ENCODE peak calls at places on chromosomes 1 and 21, in ten cellular contexts. One of them, this sample, is unnamed.

GRCh38 chr21:34835526-34835925 is 166.7 kb downstream of the CLIC6 start:
- DNase-seq in NCI-H1694 treated with DMSO at 0.1 percent for 48 hours: no peak
- DNase-seq in left cardiac atrium: no peak
- DNase-seq in NCI-H1092 treated with DMSO at 0.1 percent for 48 hours: no peak
- DNase-seq in AG08396: no peak
- DNase-seq in H7: peak
- DNase-seq in hippocampal formation: no peak
- DNase-seq in PC-3: no peak
- DNase-seq in effector CD4-positive, alpha-beta T cell: no peak
- DNase-seq in stimulated activated CD4-positive, alpha-beta T cell treated with anti-CD3 and anti-CD28 coated beads, Interleukin-2, amount 100 ng/mL, for 24 hours: no peak
- DNase-seq in this sample: peak

GRCh38 chr1:207908112-207908734 is 2.7 kb downstream of the CD34 start:
- DNase-seq in NCI-H1092 treated with DMSO at 0.1 percent for 48 hours: no peak
- DNase-seq in left cardiac atrium: peak
- DNase-seq in H7: peak
- DNase-seq in effector CD4-positive, alpha-beta T cell: no peak
- DNase-seq in AG08396: no peak
- DNase-seq in NCI-H1694 treated with DMSO at 0.1 percent for 48 hours: no peak
- DNase-seq in hippocampal formation: no peak
- DNase-seq in PC-3: no peak
- DNase-seq in stimulated activated CD4-positive, alpha-beta T cell treated with anti-CD3 and anti-CD28 coated beads, Interleukin-2, amount 100 ng/mL, for 24 hours: no peak
- DNase-seq in this sample: no peak

GRCh38 chr1:180969429-180969828 is 53.2 kb downstream of the STX6 start:
- DNase-seq in NCI-H1694 treated with DMSO at 0.1 percent for 48 hours: no peak
- DNase-seq in effector CD4-positive, alpha-beta T cell: no peak
- DNase-seq in AG08396: no peak
- DNase-seq in H7: no peak
- DNase-seq in PC-3: no peak
- DNase-seq in NCI-H1092 treated with DMSO at 0.1 percent for 48 hours: no peak
- DNase-seq in hippocampal formation: no peak
- DNase-seq in stimulated activated CD4-positive, alpha-beta T cell treated with anti-CD3 and anti-CD28 coated beads, Interleukin-2, amount 100 ng/mL, for 24 hours: no peak
- DNase-seq in left cardiac atrium: no peak
- DNase-seq in this sample: no peak

GRCh38 chr1:38444311-38444710 is 397.7 kb upstream of the POU3F1 start:
- DNase-seq in hippocampal formation: no peak
- DNase-seq in effector CD4-positive, alpha-beta T cell: no peak
- DNase-seq in PC-3: peak
- DNase-seq in NCI-H1092 treated with DMSO at 0.1 percent for 48 hours: no peak
- DNase-seq in stimulated activated CD4-positive, alpha-beta T cell treated with anti-CD3 and anti-CD28 coated beads, Interleukin-2, amount 100 ng/mL, for 24 hours: no peak
- DNase-seq in AG08396: no peak
- DNase-seq in left cardiac atrium: no peak
- DNase-seq in NCI-H1694 treated with DMSO at 0.1 percent for 48 hours: no peak
- DNase-seq in H7: no peak
- DNase-seq in this sample: peak

GRCh38 chr1:222814536-222815366 is at the start of gene DISP1:
- DNase-seq in NCI-H1694 treated with DMSO at 0.1 percent for 48 hours: peak
- DNase-seq in PC-3: peak
- DNase-seq in stimulated activated CD4-positive, alpha-beta T cell treated with anti-CD3 and anti-CD28 coated beads, Interleukin-2, amount 100 ng/mL, for 24 hours: peak
- DNase-seq in NCI-H1092 treated with DMSO at 0.1 percent for 48 hours: peak
- DNase-seq in left cardiac atrium: peak
- DNase-seq in H7: peak
- DNase-seq in effector CD4-positive, alpha-beta T cell: peak
- DNase-seq in AG08396: peak
- DNase-seq in hippocampal formation: peak
- DNase-seq in this sample: peak

GRCh38 chr1:44545961-44546360 is 128.3 kb downstream of the TMEM53 start:
- DNase-seq in NCI-H1092 treated with DMSO at 0.1 percent for 48 hours: no peak
- DNase-seq in AG08396: no peak
- DNase-seq in left cardiac atrium: no peak
- DNase-seq in stimulated activated CD4-positive, alpha-beta T cell treated with anti-CD3 and anti-CD28 coated beads, Interleukin-2, amount 100 ng/mL, for 24 hours: no peak
- DNase-seq in H7: no peak
- DNase-seq in PC-3: peak
- DNase-seq in NCI-H1694 treated with DMSO at 0.1 percent for 48 hours: no peak
- DNase-seq in hippocampal formation: no peak
- DNase-seq in effector CD4-positive, alpha-beta T cell: no peak
- DNase-seq in this sample: peak

GRCh38 chr1:96090134-96090533 is 631.5 kb upstream of the PTBP2 start:
- DNase-seq in AG08396: no peak
- DNase-seq in NCI-H1092 treated with DMSO at 0.1 percent for 48 hours: no peak
- DNase-seq in hippocampal formation: no peak
- DNase-seq in stimulated activated CD4-positive, alpha-beta T cell treated with anti-CD3 and anti-CD28 coated beads, Interleukin-2, amount 100 ng/mL, for 24 hours: no peak
- DNase-seq in effector CD4-positive, alpha-beta T cell: no peak
- DNase-seq in left cardiac atrium: no peak
- DNase-seq in NCI-H1694 treated with DMSO at 0.1 percent for 48 hours: no peak
- DNase-seq in PC-3: no peak
- DNase-seq in H7: no peak
- DNase-seq in this sample: no peak

GRCh38 chr1:206723500-206724472 is 39.1 kb downstream of the MAPKAPK2 start:
- DNase-seq in stimulated activated CD4-positive, alpha-beta T cell treated with anti-CD3 and anti-CD28 coated beads, Interleukin-2, amount 100 ng/mL, for 24 hours: no peak
- DNase-seq in AG08396: peak
- DNase-seq in PC-3: peak
- DNase-seq in left cardiac atrium: peak
- DNase-seq in hippocampal formation: no peak
- DNase-seq in NCI-H1694 treated with DMSO at 0.1 percent for 48 hours: no peak
- DNase-seq in effector CD4-positive, alpha-beta T cell: no peak
- DNase-seq in H7: peak
- DNase-seq in NCI-H1092 treated with DMSO at 0.1 percent for 48 hours: no peak
- DNase-seq in this sample: peak

This sample was measured in endodermal cell.